ENCODE peak calls at places on chromosomes 6 and 20, in four cellular contexts. One of them, this sample, is unnamed.

GRCh38 chr6:13288969-13289391 is 39.4 kb downstream of the TBC1D7 start:
- DNase-seq in WTC11: no peak
- DNase-seq in HepG2: no peak
- DNase-seq in K562: no peak
- DNase-seq in this sample: no peak

GRCh38 chr6:148520109-148520841 is 177.6 kb downstream of the SASH1 start:
- DNase-seq in K562: no peak
- DNase-seq in WTC11: no peak
- DNase-seq in HepG2: no peak
- DNase-seq in this sample: peak

GRCh38 chr6:166643907-166644590 is 17.0 kb upstream of the RPS6KA2 start:
- DNase-seq in K562: no peak
- DNase-seq in WTC11: no peak
- DNase-seq in HepG2: no peak
- DNase-seq in this sample: no peak

GRCh38 chr6:116217069-116217468 is 36.8 kb downstream of the TSPYL4 start:
- DNase-seq in K562: peak
- DNase-seq in WTC11: no peak
- DNase-seq in HepG2: peak
- DNase-seq in this sample: no peak

GRCh38 chr6:17574871-17575560 is 25.1 kb upstream of the FAM8A1 start:
- DNase-seq in WTC11: no peak
- DNase-seq in HepG2: no peak
- DNase-seq in K562: no peak
- DNase-seq in this sample: no peak

GRCh38 chr6:13278991-13279390 is 49.3 kb downstream of the TBC1D7 start:
- DNase-seq in WTC11: no peak
- DNase-seq in HepG2: no peak
- DNase-seq in K562: no peak
- DNase-seq in this sample: no peak

GRCh38 chr6:33241968-33242367 is 29.7 kb downstream of the VPS52 start:
- DNase-seq in HepG2: no peak
- DNase-seq in WTC11: no peak
- DNase-seq in K562: no peak
- DNase-seq in this sample: no peak

GRCh38 chr20:51712501-51713212 is 55.5 kb downstream of the ATP9A start:
- DNase-seq in WTC11: peak
- DNase-seq in HepG2: peak
- DNase-seq in K562: no peak
- DNase-seq in this sample: no peak

GRCh38 chr20:32613596-32614053 is 28.5 kb upstream of the NOL4L start:
- DNase-seq in WTC11: no peak
- DNase-seq in HepG2: no peak
- DNase-seq in K562: no peak
- DNase-seq in this sample: no peak

GRCh38 chr6:151137441-151137984 is 102.3 kb upstream of the AKAP12 start:
- DNase-seq in HepG2: no peak
- DNase-seq in K562: no peak
- DNase-seq in WTC11: no peak
- DNase-seq in this sample: no peak

GRCh38 chr20:48186447-48186846 is 401.2 kb upstream of the SULF2 start:
- DNase-seq in HepG2: no peak
- DNase-seq in WTC11: no peak
- DNase-seq in K562: no peak
- DNase-seq in this sample: no peak

GRCh38 chr6:19329078-19329477 is 508.1 kb upstream of the ID4 start:
- DNase-seq in K562: no peak
- DNase-seq in WTC11: no peak
- DNase-seq in HepG2: no peak
- DNase-seq in this sample: no peak

GRCh38 chr6:15061176-15061575 is 184.7 kb upstream of the JARID2 start:
- DNase-seq in HepG2: no peak
- DNase-seq in K562: no peak
- DNase-seq in WTC11: peak
- DNase-seq in this sample: no peak

GRCh38 chr20:4171538-4172116 is 156.3 kb upstream of the RNF24 start:
- DNase-seq in WTC11: no peak
- DNase-seq in HepG2: peak
- DNase-seq in K562: no peak
- DNase-seq in this sample: no peak

GRCh38 chr6:169986171-169986847 is 234.9 kb downstream of the ERMARD start:
- DNase-seq in K562: no peak
- DNase-seq in HepG2: no peak
- DNase-seq in WTC11: no peak
- DNase-seq in this sample: no peak

GRCh38 chr20:39523405-39523804 is 561.3 kb downstream of the DHX35 start:
- DNase-seq in WTC11: no peak
- DNase-seq in K562: no peak
- DNase-seq in HepG2: no peak
- DNase-seq in this sample: no peak

GRCh38 chr6:44983467-44984365 is 344.4 kb upstream of the RUNX2 start:
- DNase-seq in WTC11: no peak
- DNase-seq in HepG2: peak
- DNase-seq in K562: no peak
- DNase-seq in this sample: no peak

GRCh38 chr20:62726716-62727583 is 18.3 kb downstream of the NTSR1 start:
- DNase-seq in HepG2: no peak
- DNase-seq in WTC11: no peak
- DNase-seq in K562: no peak
- DNase-seq in this sample: no peak

GRCh38 chr6:13470240-13471140 is 16.9 kb downstream of the GFOD1 start:
- DNase-seq in WTC11: no peak
- DNase-seq in K562: no peak
- DNase-seq in HepG2: no peak
- DNase-seq in this sample: no peak

GRCh38 chr6:44012078-44012493 is 115.2 kb downstream of the MRPL14 start:
- DNase-seq in K562: peak
- DNase-seq in WTC11: no peak
- DNase-seq in HepG2: no peak
- DNase-seq in this sample: no peak

DNA sequence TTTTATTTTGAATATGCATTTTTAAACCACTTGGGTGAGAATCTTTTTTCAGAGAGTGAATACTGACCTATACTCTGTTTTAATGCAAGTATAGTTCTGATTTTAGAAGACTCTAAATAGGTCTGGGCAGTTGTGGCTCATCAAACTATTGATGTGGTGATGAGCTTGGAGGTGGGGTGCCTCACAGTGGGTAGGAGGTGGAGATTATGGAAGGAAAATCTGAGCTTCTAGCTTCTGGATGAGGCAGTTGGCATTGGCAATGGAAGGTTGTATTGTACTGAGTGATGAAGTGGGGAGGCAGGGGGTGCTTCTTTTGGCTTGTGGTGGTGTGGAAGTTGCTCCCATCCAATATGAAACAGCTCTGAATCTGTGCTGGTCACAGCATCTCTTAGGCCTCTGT is 52.7 kb downstream of the VAPB start:
- DNase-seq in K562: no peak
- DNase-seq in WTC11: no peak
- DNase-seq in HepG2: no peak
- DNase-seq in this sample: no peak
- TF ChIP-seq NR2C2 in K562: no peak
- TF ChIP-seq NR2C2 in WTC11: no peak
- TF ChIP-seq NR2C2 in HepG2: no peak
- TF ChIP-seq NR2C2 in this sample: no peak

GRCh38 chr6:30244560-30244959 is 31.4 kb upstream of the TRIM26 start:
- DNase-seq in HepG2: no peak
- DNase-seq in K562: no peak
- DNase-seq in WTC11: no peak
- DNase-seq in this sample: no peak
- TF ChIP-seq NR2C2 in HepG2: no peak
- TF ChIP-seq NR2C2 in K562: no peak
- TF ChIP-seq NR2C2 in WTC11: no peak
- TF ChIP-seq NR2C2 in this sample: no peak

GRCh38 chr6:84033523-84034451 is at the start of gene MRAP2:
- DNase-seq in K562: peak
- DNase-seq in HepG2: no peak
- DNase-seq in WTC11: peak
- DNase-seq in this sample: no peak
- TF ChIP-seq NR2C2 in K562: no peak
- TF ChIP-seq NR2C2 in HepG2: no peak
- TF ChIP-seq NR2C2 in WTC11: no peak
- TF ChIP-seq NR2C2 in this sample: no peak

DNA sequence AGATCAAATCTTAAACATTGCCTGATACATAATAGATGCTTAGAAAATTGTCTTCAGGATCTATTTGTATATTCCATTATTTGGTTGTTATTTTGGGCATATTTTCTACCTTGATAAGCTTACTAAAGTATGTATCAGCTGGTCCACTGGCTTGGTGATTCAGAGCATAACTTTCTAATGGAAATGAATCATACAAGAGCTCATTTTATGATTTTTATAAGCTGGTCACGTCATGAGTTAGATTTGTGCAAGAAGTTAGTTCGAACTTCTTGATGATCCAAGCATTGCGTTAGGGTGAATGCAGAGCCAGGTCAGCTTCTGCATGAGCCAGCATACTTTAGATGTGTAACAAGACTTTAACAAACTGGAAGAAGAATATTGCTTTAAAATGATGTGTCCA is 144.5 kb upstream of the FLRT3 start:
- DNase-seq in WTC11: no peak
- DNase-seq in HepG2: no peak
- DNase-seq in K562: no peak
- DNase-seq in this sample: no peak
- TF ChIP-seq NR2C2 in WTC11: no peak
- TF ChIP-seq NR2C2 in HepG2: no peak
- TF ChIP-seq NR2C2 in K562: no peak
- TF ChIP-seq NR2C2 in this sample: no peak

DNA sequence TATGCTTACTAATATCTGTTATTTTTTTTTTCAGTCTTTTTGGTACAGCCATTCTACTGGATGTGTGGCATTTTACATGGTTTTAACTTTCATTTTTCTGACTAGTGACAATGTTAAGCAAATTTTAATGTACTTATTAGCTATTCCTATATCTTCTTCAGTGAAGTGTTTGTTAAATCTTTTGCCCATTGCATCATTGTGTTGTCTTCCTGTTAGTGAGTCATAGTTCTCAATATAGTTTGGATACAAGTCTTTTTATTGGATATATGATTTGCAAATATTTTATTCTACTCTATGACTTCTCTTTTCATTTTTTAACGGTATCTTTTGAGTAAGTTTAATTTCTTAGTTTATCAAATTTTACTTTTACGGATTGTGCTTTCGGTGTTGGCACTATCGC is 519.4 kb downstream of the CDKAL1 start:
- DNase-seq in HepG2: no peak
- DNase-seq in K562: no peak
- DNase-seq in WTC11: no peak
- DNase-seq in this sample: no peak
- TF ChIP-seq NR2C2 in HepG2: no peak
- TF ChIP-seq NR2C2 in K562: no peak
- TF ChIP-seq NR2C2 in WTC11: no peak
- TF ChIP-seq NR2C2 in this sample: no peak

DNA sequence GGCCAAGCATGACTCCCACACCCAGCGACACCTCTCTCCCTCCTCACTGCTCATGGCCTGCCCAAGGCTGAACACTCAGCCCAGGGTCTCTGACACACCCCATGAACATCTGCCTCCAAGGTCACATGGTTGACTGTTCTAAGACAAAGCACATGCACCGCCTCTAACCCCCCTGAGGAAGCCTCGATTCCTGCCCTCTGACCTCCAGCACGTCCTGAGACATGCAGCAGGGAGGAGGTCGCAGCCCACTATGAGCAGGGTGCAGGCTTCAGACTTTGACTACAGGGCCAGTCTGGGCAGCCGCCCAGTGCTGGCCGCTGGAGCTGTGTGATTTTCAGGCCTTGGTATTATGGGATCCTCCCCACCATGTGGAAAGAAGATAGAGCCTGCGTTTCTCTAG is 46.2 kb downstream of the RRBP1 start:
- DNase-seq in HepG2: no peak
- DNase-seq in WTC11: no peak
- DNase-seq in K562: no peak
- DNase-seq in this sample: no peak
- TF ChIP-seq NR2C2 in HepG2: no peak
- TF ChIP-seq NR2C2 in WTC11: no peak
- TF ChIP-seq NR2C2 in K562: no peak
- TF ChIP-seq NR2C2 in this sample: no peak

GRCh38 chr20:1629321-1629720 is 9.5 kb upstream of the SIRPB1 start:
- DNase-seq in WTC11: no peak
- DNase-seq in HepG2: no peak
- DNase-seq in K562: no peak
- DNase-seq in this sample: no peak

GRCh38 chr20:1633535-1633934 is 13.7 kb upstream of the SIRPB1 start:
- DNase-seq in K562: peak
- DNase-seq in HepG2: peak
- DNase-seq in WTC11: no peak
- DNase-seq in this sample: no peak

GRCh38 chr20:1632228-1632577 is 12.4 kb upstream of the SIRPB1 start:
- DNase-seq in K562: no peak
- DNase-seq in WTC11: no peak
- DNase-seq in HepG2: no peak
- DNase-seq in this sample: no peak

GRCh38 chr20:1630186-1630585 is 10.4 kb upstream of the SIRPB1 start:
- DNase-seq in HepG2: no peak
- DNase-seq in WTC11: no peak
- DNase-seq in K562: no peak
- DNase-seq in this sample: no peak

DNA sequence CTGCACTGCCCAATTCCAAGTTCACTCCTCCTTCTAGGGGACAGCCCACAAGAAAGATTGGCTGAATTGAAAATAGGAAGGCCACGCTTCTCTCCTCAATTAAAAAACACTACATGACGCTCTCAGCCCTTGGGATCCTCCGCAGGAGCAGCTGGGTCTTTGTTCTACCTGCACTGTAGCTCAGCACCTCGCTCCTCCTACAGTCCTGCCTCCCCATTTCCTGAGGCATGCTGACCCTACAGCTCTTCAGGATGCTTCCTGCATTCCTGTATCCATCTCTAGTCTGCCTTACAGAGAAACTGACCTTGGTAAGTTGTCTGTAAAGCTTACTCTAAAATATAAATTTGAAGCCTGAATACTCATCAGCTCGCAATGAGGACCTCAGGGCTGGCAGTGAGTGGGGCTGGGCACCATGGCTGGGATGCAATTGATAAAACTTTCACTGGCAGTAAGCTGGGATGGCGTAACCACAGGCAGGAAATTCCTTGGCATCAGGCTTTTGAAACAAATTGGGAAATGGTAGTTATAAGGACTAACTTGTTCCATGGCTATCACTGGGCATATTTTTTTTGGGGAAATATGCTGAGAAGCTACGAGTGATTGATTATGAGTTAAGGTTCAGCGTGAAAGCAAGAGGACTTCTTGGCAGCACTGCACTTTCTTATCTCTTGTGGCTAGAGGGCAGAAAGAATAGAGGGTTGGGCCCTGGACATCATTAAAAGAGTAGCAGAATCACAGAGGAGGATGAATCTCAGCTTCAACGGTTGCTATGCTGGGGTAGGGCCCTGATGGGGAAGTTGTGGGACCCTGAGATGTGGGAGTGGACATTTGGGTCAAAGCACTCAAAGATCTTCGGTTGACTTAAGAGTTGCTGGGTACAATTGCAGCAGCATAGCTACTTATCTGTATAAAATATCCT is 11.8 kb upstream of the SIRPB1 start:
- DNase-seq in HepG2: no peak
- DNase-seq in K562: no peak
- DNase-seq in WTC11: no peak
- DNase-seq in this sample: no peak
- TF ChIP-seq NR2C2 in HepG2: no peak
- TF ChIP-seq NR2C2 in K562: no peak
- TF ChIP-seq NR2C2 in WTC11: no peak
- TF ChIP-seq NR2C2 in this sample: no peak

GRCh38 chr6:137903933-137904821 is 37.1 kb downstream of the TNFAIP3 start:
- DNase-seq in WTC11: no peak
- DNase-seq in HepG2: peak
- DNase-seq in K562: peak
- DNase-seq in this sample: no peak
- TF ChIP-seq NR2C2 in WTC11: no peak
- TF ChIP-seq NR2C2 in HepG2: no peak
- TF ChIP-seq NR2C2 in K562: peak
- TF ChIP-seq NR2C2 in this sample: no peak

GRCh38 chr20:38085031-38085430 is 51.5 kb downstream of the RPRD1B start:
- DNase-seq in WTC11: no peak
- DNase-seq in K562: no peak
- DNase-seq in HepG2: no peak
- DNase-seq in this sample: no peak
- TF ChIP-seq NR2C2 in WTC11: no peak
- TF ChIP-seq NR2C2 in K562: no peak
- TF ChIP-seq NR2C2 in HepG2: no peak
- TF ChIP-seq NR2C2 in this sample: no peak

This sample was measured in GM12878.